ENCODE peak calls at places on chromosome 9, in four cellular contexts. U, C, K and D are unnamed samples.

GRCh38 chr9:34426340-34427074 is 31.9 kb downstream of the FAM219A start:
- DNase-seq in C (no peak), U (no peak), K (no peak), D (no peak)

GRCh38 chr9:15738011-15738410 is 185.2 kb downstream of the CCDC171 start:
- DNase-seq in K (no peak), C (no peak), U (no peak), D (peak)

GRCh38 chr9:19208653-19209052 is 21.8 kb upstream of the DENND4C start:
- DNase-seq in C (no peak), K (no peak), U (no peak), D (no peak)

GRCh38 chr9:129256959-129257713 is 79.1 kb upstream of the IER5L start:
- DNase-seq in U (no peak), K (no peak), C (no peak), D (no peak)

GRCh38 chr9:18666348-18666747 is 192.4 kb downstream of the ADAMTSL1 start:
- DNase-seq in U (no peak), C (no peak), K (no peak), D (no peak)

GRCh38 chr9:35680331-35681105 is 6.8 kb downstream of the CA9 start:
- DNase-seq in C (no peak), K (no peak), U (no peak), D (no peak)

GRCh38 chr9:35470894-35471293 is 19.0 kb upstream of the RUSC2 start:
- DNase-seq in K (no peak), U (no peak), C (no peak), D (no peak)

GRCh38 chr9:114299286-114300152 is 23.4 kb upstream of the ORM1 start:
- DNase-seq in K (no peak), C (no peak), U (no peak), D (no peak)

GRCh38 chr9:8677725-8678124 is 878.1 kb upstream of the DMAC1 start:
- DNase-seq in C (no peak), K (no peak), U (no peak), D (no peak)

GRCh38 chr9:126146254-126147145 is 180.1 kb upstream of the MVB12B start:
- DNase-seq in U (no peak), K (peak), C (peak), D (no peak)

GRCh38 chr9:32413424-32413823 is 29.0 kb downstream of the ACO1 start:
- DNase-seq in K (no peak), C (no peak), U (no peak), D (no peak)

GRCh38 chr9:124047106-124047716 is 35.6 kb downstream of the LHX2 start:
- DNase-seq in K (no peak), U (no peak), C (no peak), D (no peak)

GRCh38 chr9:137217276-137218211 is 4.5 kb downstream of the RNF208 start:
- DNase-seq in U (no peak), K (no peak), C (no peak), D (no peak)

GRCh38 chr9:106893088-106893487 is 30.1 kb downstream of the ZNF462 start:
- DNase-seq in U (no peak), C (peak), K (no peak), D (no peak)

GRCh38 chr9:124478014-124478753 is 27.9 kb downstream of the ADGRD2 start:
- DNase-seq in C (no peak), U (peak), K (peak), D (no peak)

GRCh38 chr9:38134578-38134977 is 65.6 kb upstream of the SHB start:
- DNase-seq in K (no peak), U (no peak), C (no peak), D (no peak)

GRCh38 chr9:80586786-80587185 is 1015.0 kb downstream of the TLE4 start:
- DNase-seq in U (no peak), K (no peak), C (no peak), D (no peak)